ENCODE peak calls at places on chromosome 18, in six cellular contexts. One of them, this sample, is unnamed.

GRCh38 chr18:55588876-55589595 is 1.0 kb upstream of the TCF4 start:
- DNase-seq in kidney: no peak
- DNase-seq in fibroblast of lung: peak; percentile 68
- DNase-seq in fibroblast of the aortic adventitia: no peak
- DNase-seq in heart right ventricle: no peak
- DNase-seq in fibroblast of mammary gland: peak; percentile 31
- DNase-seq in this sample: no peak

GRCh38 chr18:8810157-8810556 is 104.8 kb downstream of the MTCL1 start:
- DNase-seq in kidney: no peak
- DNase-seq in fibroblast of lung: no peak
- DNase-seq in fibroblast of the aortic adventitia: no peak
- DNase-seq in heart right ventricle: no peak
- DNase-seq in fibroblast of mammary gland: no peak
- DNase-seq in this sample: no peak

GRCh38 chr18:273525-273924 is 5.7 kb upstream of the THOC1 start:
- DNase-seq in kidney: no peak
- DNase-seq in fibroblast of lung: no peak
- DNase-seq in fibroblast of the aortic adventitia: no peak
- DNase-seq in heart right ventricle: no peak
- DNase-seq in fibroblast of mammary gland: no peak
- DNase-seq in this sample: no peak

GRCh38 chr18:35042389-35043066 is 1.3 kb downstream of the MAPRE2 start:
- DNase-seq in kidney: no peak
- DNase-seq in fibroblast of lung: no peak
- DNase-seq in fibroblast of the aortic adventitia: peak; percentile 66
- DNase-seq in heart right ventricle: no peak
- DNase-seq in fibroblast of mammary gland: no peak
- DNase-seq in this sample: no peak

GRCh38 chr18:51193621-51194287 is 3.7 kb downstream of the MEX3C start:
- DNase-seq in kidney: no peak
- DNase-seq in fibroblast of lung: peak; percentile 44
- DNase-seq in fibroblast of the aortic adventitia: peak; percentile 40
- DNase-seq in heart right ventricle: no peak
- DNase-seq in fibroblast of mammary gland: peak; percentile 54
- DNase-seq in this sample: peak; percentile 27

GRCh38 chr18:74228312-74228711 is 63.5 kb downstream of the CYB5A start:
- DNase-seq in kidney: no peak
- DNase-seq in fibroblast of lung: no peak
- DNase-seq in fibroblast of the aortic adventitia: no peak
- DNase-seq in heart right ventricle: no peak
- DNase-seq in fibroblast of mammary gland: no peak
- DNase-seq in this sample: no peak

GRCh38 chr18:79523221-79523737 is 127.5 kb downstream of the NFATC1 start:
- DNase-seq in kidney: peak; percentile 46
- DNase-seq in fibroblast of lung: no peak
- DNase-seq in fibroblast of the aortic adventitia: no peak
- DNase-seq in heart right ventricle: no peak
- DNase-seq in fibroblast of mammary gland: no peak
- DNase-seq in this sample: no peak

GRCh38 chr18:72700961-72701710 is 157.0 kb upstream of the CBLN2 start:
- DNase-seq in kidney: no peak
- DNase-seq in fibroblast of lung: peak; percentile 9
- DNase-seq in fibroblast of the aortic adventitia: peak; percentile 8
- DNase-seq in heart right ventricle: no peak
- DNase-seq in fibroblast of mammary gland: peak; percentile 26
- DNase-seq in this sample: no peak

GRCh38 chr18:2988041-2988794 is 24.7 kb downstream of the LPIN2 start:
- DNase-seq in kidney: no peak
- DNase-seq in fibroblast of lung: peak; percentile 78
- DNase-seq in fibroblast of the aortic adventitia: peak; percentile 83
- DNase-seq in heart right ventricle: no peak
- DNase-seq in fibroblast of mammary gland: peak; percentile 80
- DNase-seq in this sample: peak; percentile 69

GRCh38 chr18:47263197-47263827 is 11.9 kb upstream of the SKOR2 start:
- DNase-seq in kidney: no peak
- DNase-seq in fibroblast of lung: no peak
- DNase-seq in fibroblast of the aortic adventitia: no peak
- DNase-seq in heart right ventricle: no peak
- DNase-seq in fibroblast of mammary gland: peak; percentile 38
- DNase-seq in this sample: no peak

GRCh38 chr18:13541621-13542519 is 184.5 kb downstream of the FAM210A start:
- DNase-seq in kidney: no peak
- DNase-seq in fibroblast of lung: no peak
- DNase-seq in fibroblast of the aortic adventitia: no peak
- DNase-seq in heart right ventricle: no peak
- DNase-seq in fibroblast of mammary gland: no peak
- DNase-seq in this sample: no peak

GRCh38 chr18:42174909-42175308 is 219.9 kb downstream of the PIK3C3 start:
- DNase-seq in kidney: no peak
- DNase-seq in fibroblast of lung: no peak
- DNase-seq in fibroblast of the aortic adventitia: no peak
- DNase-seq in heart right ventricle: no peak
- DNase-seq in fibroblast of mammary gland: no peak
- DNase-seq in this sample: no peak

GRCh38 chr18:29823671-29824070 is 1218.9 kb downstream of the DSC3 start:
- DNase-seq in kidney: no peak
- DNase-seq in fibroblast of lung: no peak
- DNase-seq in fibroblast of the aortic adventitia: no peak
- DNase-seq in heart right ventricle: no peak
- DNase-seq in fibroblast of mammary gland: no peak
- DNase-seq in this sample: no peak

GRCh38 chr18:56245856-56246575 is 392.4 kb downstream of the TXNL1 start:
- DNase-seq in kidney: no peak
- DNase-seq in fibroblast of lung: peak; percentile 52
- DNase-seq in fibroblast of the aortic adventitia: peak; percentile 59
- DNase-seq in heart right ventricle: no peak
- DNase-seq in fibroblast of mammary gland: peak; percentile 36
- DNase-seq in this sample: peak; percentile 78

GRCh38 chr18:52888014-52888413 is 548.0 kb downstream of the DCC start:
- DNase-seq in kidney: no peak
- DNase-seq in fibroblast of lung: no peak
- DNase-seq in fibroblast of the aortic adventitia: no peak
- DNase-seq in heart right ventricle: no peak
- DNase-seq in fibroblast of mammary gland: no peak
- DNase-seq in this sample: no peak

GRCh38 chr18:25787281-25787680 is 303.1 kb downstream of the SS18 start:
- DNase-seq in kidney: no peak
- DNase-seq in fibroblast of lung: no peak
- DNase-seq in fibroblast of the aortic adventitia: no peak
- DNase-seq in heart right ventricle: no peak
- DNase-seq in fibroblast of mammary gland: no peak
- DNase-seq in this sample: no peak

GRCh38 chr18:75247601-75248421 is 37.2 kb downstream of the TSHZ1 start:
- DNase-seq in kidney: no peak
- DNase-seq in fibroblast of lung: peak; percentile 83
- DNase-seq in fibroblast of the aortic adventitia: peak; percentile 79
- DNase-seq in heart right ventricle: no peak
- DNase-seq in fibroblast of mammary gland: peak; percentile 62
- DNase-seq in this sample: no peak

GRCh38 chr18:9429662-9429993 is 45.7 kb upstream of the RALBP1 start:
- DNase-seq in kidney: no peak
- DNase-seq in fibroblast of lung: peak; percentile 48
- DNase-seq in fibroblast of the aortic adventitia: peak; percentile 60
- DNase-seq in heart right ventricle: no peak
- DNase-seq in fibroblast of mammary gland: peak; percentile 59
- DNase-seq in this sample: no peak

GRCh38 chr18:657311-657997 is at the start of gene TYMS:
- DNase-seq in kidney: peak; percentile 74
- DNase-seq in fibroblast of lung: peak; percentile 44
- DNase-seq in fibroblast of the aortic adventitia: peak; percentile 48
- DNase-seq in heart right ventricle: peak; percentile 34
- DNase-seq in fibroblast of mammary gland: peak; percentile 53
- DNase-seq in this sample: no peak

GRCh38 chr18:61551586-61551985 is 218.4 kb downstream of the CDH20 start:
- DNase-seq in kidney: no peak
- DNase-seq in fibroblast of lung: peak; percentile 90
- DNase-seq in fibroblast of the aortic adventitia: peak; percentile 92
- DNase-seq in heart right ventricle: no peak
- DNase-seq in fibroblast of mammary gland: peak; percentile 85
- DNase-seq in this sample: peak; percentile 52

GRCh38 chr18:79588636-79589481 is 90.7 kb upstream of the CTDP1 start:
- DNase-seq in kidney: peak; percentile 96
- DNase-seq in fibroblast of lung: peak; percentile 97
- DNase-seq in fibroblast of the aortic adventitia: peak; percentile 97
- DNase-seq in heart right ventricle: peak; percentile 84
- DNase-seq in fibroblast of mammary gland: peak; percentile 94
- DNase-seq in this sample: peak; percentile 72

GRCh38 chr18:50011813-50012445 is 183.0 kb downstream of the MYO5B start:
- DNase-seq in kidney: no peak
- DNase-seq in fibroblast of lung: peak; percentile 62
- DNase-seq in fibroblast of the aortic adventitia: peak; percentile 49
- DNase-seq in heart right ventricle: no peak
- DNase-seq in fibroblast of mammary gland: peak; percentile 79
- DNase-seq in this sample: peak; percentile 67

GRCh38 chr18:12500986-12501385 is 93.3 kb downstream of the PRELID3A start:
- DNase-seq in kidney: no peak
- DNase-seq in fibroblast of lung: no peak
- DNase-seq in fibroblast of the aortic adventitia: no peak
- DNase-seq in heart right ventricle: no peak
- DNase-seq in fibroblast of mammary gland: no peak
- DNase-seq in this sample: no peak

GRCh38 chr18:13390711-13391110 is 172.2 kb downstream of the LDLRAD4 start:
- DNase-seq in kidney: no peak
- DNase-seq in fibroblast of lung: no peak
- DNase-seq in fibroblast of the aortic adventitia: no peak
- DNase-seq in heart right ventricle: no peak
- DNase-seq in fibroblast of mammary gland: no peak
- DNase-seq in this sample: no peak

GRCh38 chr18:56235773-56236115 is 402.6 kb downstream of the TXNL1 start:
- DNase-seq in kidney: no peak
- DNase-seq in fibroblast of lung: no peak
- DNase-seq in fibroblast of the aortic adventitia: no peak
- DNase-seq in heart right ventricle: no peak
- DNase-seq in fibroblast of mammary gland: no peak
- DNase-seq in this sample: no peak

GRCh38 chr18:49677081-49677480 is 115.2 kb downstream of the LIPG start:
- DNase-seq in kidney: no peak
- DNase-seq in fibroblast of lung: peak; percentile 15
- DNase-seq in fibroblast of the aortic adventitia: no peak
- DNase-seq in heart right ventricle: no peak
- DNase-seq in fibroblast of mammary gland: peak; percentile 50
- DNase-seq in this sample: no peak

GRCh38 chr18:79522451-79523220 is 126.9 kb downstream of the NFATC1 start:
- DNase-seq in kidney: peak; percentile 69
- DNase-seq in fibroblast of lung: no peak
- DNase-seq in fibroblast of the aortic adventitia: no peak
- DNase-seq in heart right ventricle: no peak
- DNase-seq in fibroblast of mammary gland: no peak
- DNase-seq in this sample: no peak

GRCh38 chr18:41075212-41075611 is 879.8 kb upstream of the PIK3C3 start:
- DNase-seq in kidney: no peak
- DNase-seq in fibroblast of lung: peak; percentile 80
- DNase-seq in fibroblast of the aortic adventitia: peak; percentile 22
- DNase-seq in heart right ventricle: no peak
- DNase-seq in fibroblast of mammary gland: peak; percentile 67
- DNase-seq in this sample: peak; percentile 40

GRCh38 chr18:35715139-35715538 is 133.6 kb downstream of the GALNT1 start:
- DNase-seq in kidney: no peak
- DNase-seq in fibroblast of lung: no peak
- DNase-seq in fibroblast of the aortic adventitia: no peak
- DNase-seq in heart right ventricle: no peak
- DNase-seq in fibroblast of mammary gland: no peak
- DNase-seq in this sample: no peak

GRCh38 chr18:63506336-63506646 is 29.5 kb downstream of the SERPINB5 start:
- DNase-seq in kidney: no peak
- DNase-seq in fibroblast of lung: no peak
- DNase-seq in fibroblast of the aortic adventitia: no peak
- DNase-seq in heart right ventricle: no peak
- DNase-seq in fibroblast of mammary gland: no peak
- DNase-seq in this sample: no peak
- TF ChIP-seq CTCF in kidney: no peak
- TF ChIP-seq CTCF in fibroblast of lung: no peak
- TF ChIP-seq CTCF in fibroblast of the aortic adventitia: no peak
- TF ChIP-seq CTCF in heart right ventricle: no peak
- TF ChIP-seq CTCF in fibroblast of mammary gland: no peak
- TF ChIP-seq CTCF in this sample: no peak

GRCh38 chr18:78402966-78403365 is 576.7 kb upstream of the SALL3 start:
- DNase-seq in kidney: no peak
- DNase-seq in fibroblast of lung: no peak
- DNase-seq in fibroblast of the aortic adventitia: no peak
- DNase-seq in heart right ventricle: no peak
- DNase-seq in fibroblast of mammary gland: no peak
- DNase-seq in this sample: no peak
- TF ChIP-seq CTCF in kidney: no peak
- TF ChIP-seq CTCF in fibroblast of lung: no peak
- TF ChIP-seq CTCF in fibroblast of the aortic adventitia: no peak
- TF ChIP-seq CTCF in heart right ventricle: no peak
- TF ChIP-seq CTCF in fibroblast of mammary gland: no peak
- TF ChIP-seq CTCF in this sample: no peak

DNA sequence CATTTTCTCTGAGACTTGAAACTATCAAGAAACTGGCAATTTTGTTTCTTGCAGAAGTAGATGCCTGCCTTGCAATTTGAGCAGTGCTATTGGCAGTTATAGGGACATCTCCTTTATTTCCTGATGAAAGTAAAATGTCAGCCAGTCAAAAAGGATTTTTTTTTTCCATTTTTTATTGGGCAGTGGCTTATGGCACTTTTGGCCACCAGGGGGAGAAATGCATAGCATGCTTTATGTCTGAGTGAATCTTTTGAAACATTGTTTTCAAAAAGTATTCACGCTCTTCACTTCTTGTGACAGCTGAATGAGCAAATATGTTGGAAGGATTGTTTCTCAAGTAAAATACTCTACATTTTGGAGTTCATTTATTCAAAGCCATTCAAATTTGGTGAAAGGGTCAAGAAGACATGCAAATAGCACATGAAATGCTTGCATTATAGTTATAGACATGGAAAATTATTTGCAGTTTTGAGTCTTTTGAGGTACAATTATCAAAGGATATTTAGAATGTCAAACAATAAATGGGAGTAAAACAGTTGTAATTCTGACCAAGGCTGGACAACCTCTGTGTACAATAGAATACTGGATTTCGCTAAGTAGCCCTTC is 491.0 kb downstream of the CDH2 start:
- DNase-seq in kidney: no peak
- DNase-seq in fibroblast of lung: peak; percentile 56
- DNase-seq in fibroblast of the aortic adventitia: peak; percentile 67
- DNase-seq in heart right ventricle: no peak
- DNase-seq in fibroblast of mammary gland: peak; percentile 45
- DNase-seq in this sample: no peak
- TF ChIP-seq CTCF in kidney: peak; percentile 24
- TF ChIP-seq CTCF in fibroblast of lung: peak; percentile 65
- TF ChIP-seq CTCF in fibroblast of the aortic adventitia: peak; percentile 84
- TF ChIP-seq CTCF in heart right ventricle: peak; percentile 63
- TF ChIP-seq CTCF in fibroblast of mammary gland: peak; percentile 79
- TF ChIP-seq CTCF in this sample: peak; percentile 77

DNA sequence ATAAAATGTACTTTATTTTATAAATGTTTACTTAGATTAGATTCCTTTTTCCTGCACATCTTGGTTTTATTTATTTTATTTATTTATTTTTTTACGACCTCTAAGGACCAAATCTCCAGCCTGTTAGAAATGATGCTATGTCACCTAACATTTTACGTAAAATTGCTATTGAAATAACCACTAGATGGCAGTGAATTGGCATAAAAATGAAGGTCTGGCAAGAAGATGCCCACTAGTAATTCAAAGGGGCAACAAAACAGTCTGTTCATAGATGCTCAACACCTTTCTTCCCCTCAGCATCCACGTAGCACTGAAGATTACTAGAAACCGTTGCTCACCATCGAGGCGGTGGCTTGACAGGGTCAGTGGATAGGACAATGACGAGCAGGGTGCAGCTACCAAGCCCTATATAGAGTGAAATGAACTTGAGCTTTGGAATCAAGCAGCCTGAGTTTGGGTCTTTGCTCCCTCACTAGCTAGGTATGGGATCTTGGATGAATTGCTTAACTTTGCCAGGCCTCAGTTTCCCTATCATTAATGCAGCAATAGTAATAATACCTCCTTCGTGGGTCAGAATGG is 128.7 kb upstream of the L3MBTL4 start:
- DNase-seq in kidney: no peak
- DNase-seq in fibroblast of lung: peak; percentile 79
- DNase-seq in fibroblast of the aortic adventitia: peak; percentile 59
- DNase-seq in heart right ventricle: no peak
- DNase-seq in fibroblast of mammary gland: peak; percentile 56
- DNase-seq in this sample: no peak
- TF ChIP-seq CTCF in kidney: peak; percentile 47
- TF ChIP-seq CTCF in fibroblast of lung: peak; percentile 49
- TF ChIP-seq CTCF in fibroblast of the aortic adventitia: peak; percentile 43
- TF ChIP-seq CTCF in heart right ventricle: peak; percentile 72
- TF ChIP-seq CTCF in fibroblast of mammary gland: peak; percentile 51
- TF ChIP-seq CTCF in this sample: peak; percentile 50